ENCODE peak calls at places on chromosomes 12 and 14, in ten cellular contexts. G, A, K, S, C, P, Y, Q, M and E are unnamed samples.

GRCh38 chr14:103692159-103692558 is 23.1 kb downstream of the XRCC3 start:
- DNase-seq in G (no peak), A (no peak), K (no peak), S (no peak), C (no peak), P (no peak), Y (no peak), Q (no peak), M (no peak), E (no peak)

GRCh38 chr14:76550534-76550933 is 174.6 kb downstream of the ESRRB start:
- DNase-seq in G (no peak), A (no peak), K (no peak), S (no peak), C (no peak), P (no peak), Y (no peak), Q (peak), M (no peak), E (no peak)

GRCh38 chr14:101972126-101972785 is 7.9 kb downstream of the DYNC1H1 start:
- DNase-seq in G (no peak), A (peak), K (peak), S (no peak), C (no peak), P (no peak), Y (peak), Q (peak), M (peak), E (no peak)

GRCh38 chr12:53806689-53807088 is 54.9 kb upstream of the CISTR start:
- DNase-seq in G (no peak), A (peak), K (no peak), S (no peak), C (no peak), P (no peak), Y (peak), Q (peak), M (no peak), E (no peak)

GRCh38 chr14:53630336-53630735 is 326.3 kb downstream of the BMP4 start:
- DNase-seq in G (no peak), A (peak), K (no peak), S (no peak), C (no peak), P (no peak), Y (no peak), Q (no peak), M (no peak), E (no peak)

GRCh38 chr12:121562484-121562883 is 18.3 kb downstream of the KDM2B start:
- DNase-seq in G (no peak), A (no peak), K (no peak), S (no peak), C (no peak), P (no peak), Y (no peak), Q (no peak), M (no peak), E (no peak)

GRCh38 chr12:128458301-128458974 is 191.5 kb downstream of the TMEM132C start:
- DNase-seq in G (no peak), A (no peak), K (no peak), S (no peak), C (no peak), P (no peak), Y (no peak), Q (no peak), M (no peak), E (no peak)

GRCh38 chr14:22471545-22472121 is 117.4 kb downstream of the DAD1 start:
- DNase-seq in G (no peak), A (peak), K (no peak), S (no peak), C (peak), P (peak), Y (peak), Q (peak), M (no peak), E (no peak)

GRCh38 chr14:91280129-91280528 is 35.6 kb upstream of the GPR68 start:
- DNase-seq in G (no peak), A (no peak), K (no peak), S (no peak), C (no peak), P (no peak), Y (no peak), Q (no peak), M (no peak), E (no peak)

GRCh38 chr12:6312529-6313325 is 2.2 kb downstream of the PLEKHG6 start:
- DNase-seq in G (no peak), A (peak), K (no peak), S (no peak), C (peak), P (no peak), Y (no peak), Q (peak), M (peak), E (peak)

GRCh38 chr14:92651793-92652382 is 96.5 kb downstream of the LGMN start:
- DNase-seq in G (no peak), A (no peak), K (no peak), S (peak), C (no peak), P (no peak), Y (no peak), Q (no peak), M (no peak), E (peak)

GRCh38 chr14:103746706-103747105 is 31.1 kb downstream of the ZFYVE21 start:
- DNase-seq in G (no peak), A (peak), K (no peak), S (no peak), C (no peak), P (no peak), Y (no peak), Q (peak), M (peak), E (no peak)

GRCh38 chr14:68468437-68469207 is 324.2 kb downstream of the ZFP36L1 start:
- DNase-seq in G (peak), A (peak), K (no peak), S (peak), C (no peak), P (no peak), Y (no peak), Q (no peak), M (no peak), E (peak)

GRCh38 chr14:105501504-105502291 is 10.7 kb downstream of the TEDC1 start:
- DNase-seq in G (no peak), A (no peak), K (no peak), S (no peak), C (no peak), P (no peak), Y (no peak), Q (no peak), M (no peak), E (no peak)

GRCh38 chr12:108815875-108816594 is 41.3 kb downstream of the SSH1 start:
- DNase-seq in G (no peak), A (no peak), K (no peak), S (no peak), C (no peak), P (no peak), Y (no peak), Q (no peak), M (no peak), E (no peak)

GRCh38 chr12:3035815-3036702 is 41.1 kb upstream of the TSPAN9 start:
- DNase-seq in G (no peak), A (peak), K (no peak), S (no peak), C (no peak), P (no peak), Y (no peak), Q (no peak), M (no peak), E (no peak)

GRCh38 chr14:77007339-77007974 is 21.1 kb downstream of the IRF2BPL start:
- DNase-seq in G (no peak), A (no peak), K (no peak), S (no peak), C (no peak), P (no peak), Y (no peak), Q (no peak), M (no peak), E (no peak)

GRCh38 chr14:21095430-21096205 is 2.8 kb downstream of the ZNF219 start:
- DNase-seq in G (no peak), A (peak), K (no peak), S (no peak), C (peak), P (no peak), Y (no peak), Q (no peak), M (no peak), E (no peak)

GRCh38 chr14:36619853-36620252 is 37.4 kb upstream of the NKX2-8 start:
- DNase-seq in G (no peak), A (no peak), K (no peak), S (no peak), C (no peak), P (no peak), Y (no peak), Q (peak), M (no peak), E (no peak)

GRCh38 chr12:51904951-51905471 is 2.3 kb upstream of the ACVRL1 start:
- DNase-seq in G (no peak), A (no peak), K (no peak), S (no peak), C (no peak), P (no peak), Y (no peak), Q (no peak), M (no peak), E (no peak)

GRCh38 chr12:67645126-67645525 is 3.4 kb upstream of the DYRK2 start:
- DNase-seq in G (no peak), A (no peak), K (no peak), S (no peak), C (no peak), P (no peak), Y (no peak), Q (no peak), M (no peak), E (no peak)

GRCh38 chr12:65232490-65233077 is 45.9 kb upstream of the MSRB3 start:
- DNase-seq in G (no peak), A (peak), K (peak), S (no peak), C (no peak), P (no peak), Y (no peak), Q (no peak), M (no peak), E (no peak)

GRCh38 chr14:55097894-55098560 is 31.0 kb upstream of the LGALS3 start:
- DNase-seq in G (peak), A (no peak), K (no peak), S (peak), C (no peak), P (no peak), Y (no peak), Q (no peak), M (no peak), E (peak)

GRCh38 chr12:269216-269615 is 6.6 kb upstream of the SLC6A13 start:
- DNase-seq in G (no peak), A (no peak), K (peak), S (no peak), C (no peak), P (no peak), Y (no peak), Q (no peak), M (peak), E (no peak)

GRCh38 chr14:52596320-52596719 is 43.7 kb downstream of the GPR137C start:
- DNase-seq in G (no peak), A (no peak), K (no peak), S (no peak), C (no peak), P (no peak), Y (no peak), Q (no peak), M (no peak), E (no peak)

GRCh38 chr12:9707356-9707755 is 25.5 kb downstream of the CLECL1 start:
- DNase-seq in G (no peak), A (no peak), K (no peak), S (no peak), C (no peak), P (no peak), Y (no peak), Q (no peak), M (no peak), E (no peak)

GRCh38 chr14:23186913-23187654 is 3.6 kb upstream of the SLC7A8 start:
- DNase-seq in G (no peak), A (peak), K (peak), S (no peak), C (peak), P (peak), Y (no peak), Q (no peak), M (peak), E (no peak)

GRCh38 chr14:94964181-94964580 is 193.1 kb downstream of the DICER1 start:
- DNase-seq in G (no peak), A (no peak), K (no peak), S (no peak), C (no peak), P (no peak), Y (no peak), Q (no peak), M (no peak), E (no peak)

GRCh38 chr12:89700191-89700810 is 8.3 kb downstream of the ATP2B1 start:
- DNase-seq in G (no peak), A (no peak), K (no peak), S (no peak), C (no peak), P (no peak), Y (no peak), Q (no peak), M (no peak), E (no peak)

GRCh38 chr12:100388382-100388781 is 31.5 kb downstream of the SLC17A8 start:
- DNase-seq in G (no peak), A (no peak), K (no peak), S (no peak), C (no peak), P (no peak), Y (no peak), Q (no peak), M (no peak), E (no peak)